ENCODE peak calls at places on chromosomes 5 and 9, in seven cellular contexts. W is neural progenitor cell; Z is naive thymus-derived CD4-positive, alpha-beta T cell; S is HT1080; A is cardiac muscle cell; B is stimulated activated naive CD4-positive, alpha-beta T cell; Q is psoas muscle. N is an unnamed sample.
A peak's percentile ranks its signal among the peaks of the same experiment; 100 is the strongest.

GRCh38 chr5:154567155-154567554 is 89.1 kb upstream of the HAND1 start:
- DNase-seq in W (no peak), Z (no peak), S (no peak), A (no peak), B (no peak), Q (no peak), N (no peak)

GRCh38 chr5:142000709-142001484 is 11.9 kb downstream of the GNPDA1 start:
- DNase-seq in W (peak; percentile 61), Z (no peak), S (no peak), A (peak; percentile 32), B (no peak), Q (no peak), N (peak; percentile 17)

GRCh38 chr5:6547498-6547897 is 85.3 kb downstream of the NSUN2 start:
- DNase-seq in W (no peak), Z (no peak), S (no peak), A (no peak), B (no peak), Q (no peak), N (no peak)

GRCh38 chr5:14185336-14186131 is 42.4 kb downstream of the TRIO start:
- DNase-seq in W (no peak), Z (no peak), S (peak; percentile 94), A (peak; percentile 70), B (no peak), Q (peak; percentile 34), N (no peak)

GRCh38 chr5:1040571-1040970 is 32.0 kb downstream of the NKD2 start:
- DNase-seq in W (no peak), Z (no peak), S (no peak), A (no peak), B (no peak), Q (peak; percentile 10), N (no peak)

GRCh38 chr9:137575382-137575724 is 3.4 kb downstream of the DPH7 start:
- DNase-seq in W (no peak), Z (no peak), S (no peak), A (no peak), B (no peak), Q (no peak), N (no peak)

GRCh38 chr9:35862328-35862727 is 7.9 kb downstream of the OR13J1 start:
- DNase-seq in W (no peak), Z (no peak), S (no peak), A (no peak), B (no peak), Q (no peak), N (no peak)

GRCh38 chr5:180830253-180831138 is 27.9 kb upstream of the MGAT1 start:
- DNase-seq in W (no peak), Z (peak; percentile 71), S (no peak), A (no peak), B (peak; percentile 73), Q (peak; percentile 64), N (peak; percentile 73)

GRCh38 chr5:172437445-172438303 is 16.7 kb downstream of the SH3PXD2B start:
- DNase-seq in W (no peak), Z (no peak), S (peak; percentile 65), A (peak; percentile 93), B (no peak), Q (peak; percentile 74), N (no peak)

GRCh38 chr9:23774266-23774665 is 51.8 kb downstream of the ELAVL2 start:
- DNase-seq in W (no peak), Z (no peak), S (no peak), A (no peak), B (no peak), Q (no peak), N (no peak)

GRCh38 chr5:154474267-154474956 is 3.6 kb downstream of the HAND1 start:
- DNase-seq in W (peak; percentile 24), Z (no peak), S (no peak), A (no peak), B (no peak), Q (no peak), N (no peak)

GRCh38 chr5:132656774-132657355 is 1.1 kb upstream of the IL13 start:
- DNase-seq in W (no peak), Z (no peak), S (no peak), A (no peak), B (no peak), Q (no peak), N (no peak)

GRCh38 chr5:4909086-4909485 is 231.0 kb upstream of the ADAMTS16 start:
- DNase-seq in W (no peak), Z (no peak), S (no peak), A (no peak), B (no peak), Q (no peak), N (no peak)

GRCh38 chr5:169272731-169273401 is 28.1 kb downstream of the SLIT3 start:
- DNase-seq in W (peak; percentile 63), Z (no peak), S (no peak), A (no peak), B (no peak), Q (no peak), N (no peak)

GRCh38 chr9:126919193-126919592 is 4.6 kb downstream of the RALGPS1 start:
- DNase-seq in W (no peak), Z (no peak), S (no peak), A (no peak), B (no peak), Q (no peak), N (no peak)

GRCh38 chr5:8864053-8864452 is 681.8 kb downstream of the SEMA5A start:
- DNase-seq in W (peak; percentile 56), Z (no peak), S (peak; percentile 69), A (peak; percentile 35), B (no peak), Q (no peak), N (no peak)

GRCh38 chr5:151706906-151707305 is 20.2 kb upstream of the SPARC start:
- DNase-seq in W (no peak), Z (no peak), S (peak; percentile 86), A (no peak), B (no peak), Q (no peak), N (no peak)

GRCh38 chr9:16396389-16396788 is 474.1 kb downstream of the BNC2 start:
- DNase-seq in W (no peak), Z (no peak), S (no peak), A (peak; percentile 67), B (no peak), Q (no peak), N (no peak)

GRCh38 chr5:155871623-155872022 is 455.3 kb upstream of the SGCD start:
- DNase-seq in W (no peak), Z (no peak), S (no peak), A (no peak), B (no peak), Q (no peak), N (no peak)

GRCh38 chr9:92001244-92001643 is 51.2 kb upstream of the ROR2 start:
- DNase-seq in W (no peak), Z (no peak), S (peak; percentile 12), A (peak; percentile 6), B (no peak), Q (no peak), N (no peak)

GRCh38 chr9:1032181-1032580 is 18.0 kb upstream of the DMRT2 start:
- DNase-seq in W (no peak), Z (no peak), S (no peak), A (no peak), B (no peak), Q (no peak), N (no peak)

GRCh38 chr5:151923865-151924264 is 786 bp downstream of the GLRA1 start:
- DNase-seq in W (peak; percentile 68), Z (no peak), S (no peak), A (peak; percentile 12), B (no peak), Q (no peak), N (no peak)

GRCh38 chr5:39420482-39421145 is 4.2 kb downstream of the DAB2 start:
- DNase-seq in W (peak; percentile 27), Z (no peak), S (peak; percentile 91), A (peak; percentile 89), B (no peak), Q (peak; percentile 74), N (no peak)

GRCh38 chr9:76203373-76203772 is 190.9 kb downstream of the RFK start:
- DNase-seq in W (no peak), Z (no peak), S (no peak), A (peak; percentile 49), B (no peak), Q (no peak), N (no peak)

GRCh38 chr9:79255681-79256080 is 316.1 kb upstream of the TLE4 start:
- DNase-seq in W (no peak), Z (no peak), S (no peak), A (no peak), B (no peak), Q (no peak), N (no peak)

GRCh38 chr5:98772415-98773213 is 849 bp upstream of the RGMB start:
- DNase-seq in W (peak; percentile 92), Z (no peak), S (no peak), A (peak; percentile 85), B (peak; percentile 55), Q (peak; percentile 77), N (peak; percentile 42)

GRCh38 chr5:164336906-164337305 is 831.5 kb downstream of the MAT2B start:
- DNase-seq in W (no peak), Z (no peak), S (no peak), A (peak; percentile 88), B (no peak), Q (no peak), N (no peak)

GRCh38 chr5:138629383-138629782 is 54.2 kb upstream of the HSPA9 start:
- DNase-seq in W (no peak), Z (no peak), S (no peak), A (no peak), B (no peak), Q (no peak), N (no peak)

GRCh38 chr9:32882616-32883015 is 99.3 kb downstream of the TMEM215 start:
- DNase-seq in W (no peak), Z (no peak), S (no peak), A (no peak), B (no peak), Q (no peak), N (no peak)

GRCh38 chr5:84249918-84250635 is 134.6 kb downstream of the EDIL3 start:
- DNase-seq in W (peak; percentile 73), Z (no peak), S (peak; percentile 91), A (peak; percentile 91), B (no peak), Q (no peak), N (no peak)

GRCh38 chr5:148697177-148697820 is 43.0 kb upstream of the HTR4 start:
- DNase-seq in W (no peak), Z (no peak), S (peak; percentile 81), A (peak; percentile 86), B (no peak), Q (no peak), N (no peak)

N was measured in stimulated activated naive B cell treated with anti-CD40 and anti-IgM and Interleukin-4, amounts not matched to agents 10 μg/mL and 1 μg/mL and 100 μg/mL, for 72 hours.